ENCODE peak calls at places on chromosomes 4 and X, in five cellular contexts. One of them, this sample, is unnamed. For H3K4me1, the result is how much of the 10 kb centered on the place peaks cover.

GRCh38 chrX:21683910-21684309 is 25.8 kb upstream of the KLHL34 start:
- DNase-seq in testis: no peak
- DNase-seq in breast epithelium: no peak
- DNase-seq in esophagus squamous epithelium: no peak
- DNase-seq in right lobe of liver: no peak
- DNase-seq in this sample: no peak

GRCh38 chrX:66625525-66625924 is 13.4 kb downstream of the EDA2R start:
- DNase-seq in testis: no peak
- DNase-seq in breast epithelium: no peak
- DNase-seq in esophagus squamous epithelium: no peak
- DNase-seq in right lobe of liver: no peak
- DNase-seq in this sample: no peak

GRCh38 chr4:54971474-54971950 is 153.9 kb downstream of the KDR start:
- DNase-seq in testis: peak
- DNase-seq in breast epithelium: no peak
- DNase-seq in esophagus squamous epithelium: no peak
- DNase-seq in right lobe of liver: no peak
- DNase-seq in this sample: no peak

GRCh38 chrX:13906103-13906502 is 89.2 kb upstream of the GPM6B start:
- DNase-seq in testis: peak
- DNase-seq in breast epithelium: no peak
- DNase-seq in esophagus squamous epithelium: no peak
- DNase-seq in right lobe of liver: no peak
- DNase-seq in this sample: no peak

GRCh38 chr4:124564121-124564520 is 148.4 kb downstream of the ANKRD50 start:
- DNase-seq in testis: no peak
- DNase-seq in breast epithelium: no peak
- DNase-seq in esophagus squamous epithelium: no peak
- DNase-seq in right lobe of liver: no peak
- DNase-seq in this sample: no peak

GRCh38 chrX:66728818-66729271 is 90.0 kb upstream of the EDA2R start:
- DNase-seq in testis: peak
- DNase-seq in breast epithelium: peak
- DNase-seq in esophagus squamous epithelium: no peak
- DNase-seq in right lobe of liver: peak
- DNase-seq in this sample: no peak

GRCh38 chrX:107626916-107627315 is 1.4 kb upstream of the PRPS1 start:
- DNase-seq in testis: no peak
- DNase-seq in breast epithelium: no peak
- DNase-seq in esophagus squamous epithelium: no peak
- DNase-seq in right lobe of liver: no peak
- DNase-seq in this sample: no peak

GRCh38 chr4:168550071-168550766 is 53.4 kb downstream of the PALLD start:
- DNase-seq in testis: no peak
- DNase-seq in breast epithelium: no peak
- DNase-seq in esophagus squamous epithelium: no peak
- DNase-seq in right lobe of liver: no peak
- DNase-seq in this sample: no peak

GRCh38 chr4:119498520-119498919 is 130.1 kb downstream of the PDE5A start:
- DNase-seq in testis: peak
- DNase-seq in breast epithelium: no peak
- DNase-seq in esophagus squamous epithelium: no peak
- DNase-seq in right lobe of liver: no peak
- DNase-seq in this sample: no peak

GRCh38 chrX:151370906-151371305 is 26.1 kb upstream of the VMA21 start:
- DNase-seq in testis: no peak
- DNase-seq in breast epithelium: no peak
- DNase-seq in esophagus squamous epithelium: no peak
- DNase-seq in right lobe of liver: no peak
- DNase-seq in this sample: no peak

GRCh38 chr4:151563194-151563593 is 154.2 kb downstream of the FHIP1A start:
- DNase-seq in testis: no peak
- DNase-seq in breast epithelium: no peak
- DNase-seq in esophagus squamous epithelium: no peak
- DNase-seq in right lobe of liver: no peak
- DNase-seq in this sample: no peak

GRCh38 chr4:168955674-168956073 is 54.4 kb downstream of the CBR4 start:
- DNase-seq in testis: no peak
- DNase-seq in breast epithelium: no peak
- DNase-seq in esophagus squamous epithelium: no peak
- DNase-seq in right lobe of liver: no peak
- DNase-seq in this sample: no peak

GRCh38 chrX:29447867-29448266 is 767.5 kb upstream of the MAGEB2 start:
- DNase-seq in testis: no peak
- DNase-seq in breast epithelium: no peak
- DNase-seq in esophagus squamous epithelium: no peak
- DNase-seq in right lobe of liver: no peak
- DNase-seq in this sample: no peak

GRCh38 chrX:110167952-110168451 is 149.9 kb downstream of the AMMECR1 start:
- DNase-seq in testis: peak
- DNase-seq in breast epithelium: no peak
- DNase-seq in esophagus squamous epithelium: no peak
- DNase-seq in right lobe of liver: no peak
- DNase-seq in this sample: no peak

GRCh38 chr4:75168548-75168947 is 235.6 kb downstream of the PARM1 start:
- DNase-seq in testis: no peak
- DNase-seq in breast epithelium: no peak
- DNase-seq in esophagus squamous epithelium: no peak
- DNase-seq in right lobe of liver: no peak
- DNase-seq in this sample: no peak

GRCh38 chr4:180240670-180241069 is 2002.5 kb upstream of the TENM3 start:
- DNase-seq in testis: no peak
- DNase-seq in breast epithelium: no peak
- DNase-seq in esophagus squamous epithelium: no peak
- DNase-seq in right lobe of liver: no peak
- DNase-seq in this sample: no peak

GRCh38 chr4:95319169-95319568 is 229.6 kb downstream of the UNC5C start:
- DNase-seq in testis: no peak
- DNase-seq in breast epithelium: no peak
- DNase-seq in esophagus squamous epithelium: no peak
- DNase-seq in right lobe of liver: no peak
- DNase-seq in this sample: no peak

GRCh38 chr4:168648929-168649328 is 152.1 kb downstream of the PALLD start:
- DNase-seq in testis: no peak
- DNase-seq in breast epithelium: no peak
- DNase-seq in esophagus squamous epithelium: no peak
- DNase-seq in right lobe of liver: no peak
- DNase-seq in this sample: no peak

GRCh38 chrX:94932278-94932965 is 1258.4 kb downstream of the FAM133A start:
- DNase-seq in testis: no peak
- DNase-seq in breast epithelium: no peak
- DNase-seq in esophagus squamous epithelium: no peak
- DNase-seq in right lobe of liver: no peak
- DNase-seq in this sample: no peak

GRCh38 chr4:185396724-185397402 is at the start of gene ANKRD37:
- DNase-seq in testis: no peak
- DNase-seq in breast epithelium: peak
- DNase-seq in esophagus squamous epithelium: no peak
- DNase-seq in right lobe of liver: peak
- DNase-seq in this sample: no peak

GRCh38 chrX:80648023-80648422 is 161.7 kb downstream of the BRWD3 start:
- DNase-seq in testis: peak
- DNase-seq in breast epithelium: no peak
- DNase-seq in esophagus squamous epithelium: no peak
- DNase-seq in right lobe of liver: no peak
- DNase-seq in this sample: no peak

GRCh38 chr4:150679018-150679766 is 97.2 kb downstream of the MAB21L2 start:
- DNase-seq in testis: no peak
- DNase-seq in breast epithelium: no peak
- DNase-seq in esophagus squamous epithelium: no peak
- DNase-seq in right lobe of liver: no peak
- DNase-seq in this sample: no peak

GRCh38 chrX:30489323-30489722 is 88.2 kb downstream of the TASL start:
- DNase-seq in testis: peak
- DNase-seq in breast epithelium: no peak
- DNase-seq in esophagus squamous epithelium: no peak
- DNase-seq in right lobe of liver: no peak
- DNase-seq in this sample: no peak

GRCh38 chr4:169338246-169338645 is 67.5 kb upstream of the SH3RF1 start:
- DNase-seq in testis: no peak
- DNase-seq in breast epithelium: no peak
- DNase-seq in esophagus squamous epithelium: no peak
- DNase-seq in right lobe of liver: no peak
- DNase-seq in this sample: no peak

GRCh38 chrX:109826954-109827708 is 94.1 kb upstream of the ACSL4 start:
- DNase-seq in testis: no peak
- DNase-seq in breast epithelium: no peak
- DNase-seq in esophagus squamous epithelium: no peak
- DNase-seq in right lobe of liver: no peak
- DNase-seq in this sample: no peak

GRCh38 chrX:66602381-66602938 is 36.4 kb downstream of the EDA2R start:
- DNase-seq in testis: no peak
- DNase-seq in breast epithelium: no peak
- DNase-seq in esophagus squamous epithelium: no peak
- DNase-seq in right lobe of liver: no peak
- DNase-seq in this sample: no peak

GRCh38 chrX:22634751-22635150 is 362.0 kb downstream of the CBLL2 start:
- DNase-seq in testis: no peak
- DNase-seq in breast epithelium: no peak
- DNase-seq in esophagus squamous epithelium: no peak
- DNase-seq in right lobe of liver: no peak
- DNase-seq in this sample: no peak

GRCh38 chrX:154735695-154736393 is 15.0 kb downstream of the GAB3 start:
- DNase-seq in testis: peak
- DNase-seq in breast epithelium: no peak
- DNase-seq in esophagus squamous epithelium: no peak
- DNase-seq in right lobe of liver: no peak
- DNase-seq in this sample: no peak

GRCh38 chrX:120015145-120016067 is 62.1 kb downstream of the RHOXF2B start:
- DNase-seq in testis: no peak
- DNase-seq in breast epithelium: no peak
- DNase-seq in esophagus squamous epithelium: no peak
- DNase-seq in right lobe of liver: no peak
- DNase-seq in this sample: no peak

GRCh38 chrX:135420831-135421230 is 913 bp upstream of the SMIM10L2A start:
- DNase-seq in testis: no peak
- DNase-seq in breast epithelium: no peak
- DNase-seq in esophagus squamous epithelium: no peak
- DNase-seq in right lobe of liver: no peak
- DNase-seq in this sample: no peak
- H3K4me1 ChIP-seq in testis: under half
- H3K4me1 ChIP-seq in breast epithelium: under half
- H3K4me1 ChIP-seq in esophagus squamous epithelium: under half
- H3K4me1 ChIP-seq in right lobe of liver: under half
- H3K4me1 ChIP-seq in this sample: under half

GRCh38 chr4:110886270-110886669 is 263.4 kb upstream of the PITX2 start:
- DNase-seq in testis: no peak
- DNase-seq in breast epithelium: no peak
- DNase-seq in esophagus squamous epithelium: no peak
- DNase-seq in right lobe of liver: no peak
- DNase-seq in this sample: no peak
- TF ChIP-seq POLR2A in testis: no peak
- TF ChIP-seq POLR2A in breast epithelium: no peak
- TF ChIP-seq POLR2A in esophagus squamous epithelium: no peak
- TF ChIP-seq POLR2A in right lobe of liver: no peak
- TF ChIP-seq POLR2A in this sample: no peak

GRCh38 chrX:7132335-7133035 is 15.0 kb upstream of the STS start:
- DNase-seq in testis: peak
- DNase-seq in breast epithelium: peak
- DNase-seq in esophagus squamous epithelium: no peak
- DNase-seq in right lobe of liver: peak
- DNase-seq in this sample: no peak
- TF ChIP-seq CTCF in testis: no peak
- TF ChIP-seq CTCF in breast epithelium: peak
- TF ChIP-seq CTCF in esophagus squamous epithelium: peak
- TF ChIP-seq CTCF in right lobe of liver: peak
- TF ChIP-seq CTCF in this sample: no peak

GRCh38 chrX:50697691-50698090 is 116.3 kb downstream of the SHROOM4 start:
- DNase-seq in testis: no peak
- DNase-seq in breast epithelium: no peak
- DNase-seq in esophagus squamous epithelium: no peak
- DNase-seq in right lobe of liver: no peak
- DNase-seq in this sample: no peak

GRCh38 chrX:50700921-50701320 is 113.1 kb downstream of the SHROOM4 start:
- DNase-seq in testis: no peak
- DNase-seq in breast epithelium: no peak
- DNase-seq in esophagus squamous epithelium: no peak
- DNase-seq in right lobe of liver: no peak
- DNase-seq in this sample: no peak

GRCh38 chrX:50704360-50704759 is 109.6 kb downstream of the SHROOM4 start:
- DNase-seq in testis: no peak
- DNase-seq in breast epithelium: no peak
- DNase-seq in esophagus squamous epithelium: no peak
- DNase-seq in right lobe of liver: no peak
- DNase-seq in this sample: no peak

GRCh38 chrX:50698944-50699343 is 115.0 kb downstream of the SHROOM4 start:
- DNase-seq in testis: no peak
- DNase-seq in breast epithelium: no peak
- DNase-seq in esophagus squamous epithelium: no peak
- DNase-seq in right lobe of liver: no peak
- DNase-seq in this sample: no peak
- H3K4me1 ChIP-seq in testis: under half
- H3K4me1 ChIP-seq in breast epithelium: under half
- H3K4me1 ChIP-seq in esophagus squamous epithelium: under half
- H3K4me1 ChIP-seq in right lobe of liver: under half
- H3K4me1 ChIP-seq in this sample: under half

DNA sequence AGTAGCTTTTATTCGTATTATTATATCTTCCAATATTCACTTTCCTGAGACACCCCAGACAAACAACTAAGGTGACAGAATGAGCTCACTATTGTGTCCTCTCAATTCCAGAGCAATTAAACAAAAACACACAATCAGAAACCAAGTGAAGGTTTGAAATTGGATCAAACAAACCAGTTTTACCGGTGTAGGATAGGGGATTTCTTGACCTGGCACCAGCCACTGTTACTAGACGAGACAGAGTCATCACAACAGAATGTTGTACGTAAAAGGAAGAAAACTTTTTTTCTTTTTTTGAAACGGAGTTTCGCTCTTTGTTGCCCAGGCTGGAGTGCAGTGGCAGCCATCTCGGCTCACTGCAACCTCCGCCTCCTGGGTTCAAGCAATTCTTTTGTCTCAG is 43.7 kb downstream of the LDOC1 start:
- DNase-seq in testis: no peak
- DNase-seq in breast epithelium: peak
- DNase-seq in esophagus squamous epithelium: no peak
- DNase-seq in right lobe of liver: no peak
- DNase-seq in this sample: no peak
- TF ChIP-seq POLR2A in testis: no peak
- TF ChIP-seq POLR2A in breast epithelium: no peak
- TF ChIP-seq POLR2A in esophagus squamous epithelium: no peak
- TF ChIP-seq POLR2A in right lobe of liver: no peak
- TF ChIP-seq POLR2A in this sample: no peak

GRCh38 chr4:48944252-48944651 is 37.7 kb upstream of the OCIAD2 start:
- DNase-seq in testis: no peak
- DNase-seq in breast epithelium: no peak
- DNase-seq in esophagus squamous epithelium: no peak
- DNase-seq in right lobe of liver: no peak
- DNase-seq in this sample: no peak

GRCh38 chr4:48947731-48948130 is 38.3 kb upstream of the CWH43 start:
- DNase-seq in testis: no peak
- DNase-seq in breast epithelium: no peak
- DNase-seq in esophagus squamous epithelium: no peak
- DNase-seq in right lobe of liver: no peak
- DNase-seq in this sample: no peak

GRCh38 chr4:48945981-48946380 is 39.4 kb upstream of the OCIAD2 start:
- DNase-seq in testis: no peak
- DNase-seq in breast epithelium: no peak
- DNase-seq in esophagus squamous epithelium: no peak
- DNase-seq in right lobe of liver: no peak
- DNase-seq in this sample: no peak

GRCh38 chr4:48943387-48943786 is 36.8 kb upstream of the OCIAD2 start:
- DNase-seq in testis: no peak
- DNase-seq in breast epithelium: no peak
- DNase-seq in esophagus squamous epithelium: no peak
- DNase-seq in right lobe of liver: no peak
- DNase-seq in this sample: no peak

GRCh38 chr4:48944659-48945290 is 38.2 kb upstream of the OCIAD2 start:
- DNase-seq in testis: peak
- DNase-seq in breast epithelium: no peak
- DNase-seq in esophagus squamous epithelium: no peak
- DNase-seq in right lobe of liver: no peak
- DNase-seq in this sample: no peak
- TF ChIP-seq CTCF in testis: no peak
- TF ChIP-seq CTCF in breast epithelium: no peak
- TF ChIP-seq CTCF in esophagus squamous epithelium: no peak
- TF ChIP-seq CTCF in right lobe of liver: peak
- TF ChIP-seq CTCF in this sample: no peak